ENCODE peak calls at places on chromosomes 5 and 9, in six cellular contexts. Y is bronchial epithelial cell; W is activated T-helper 1 cell treated with anti-CD3 and anti-CD28 coated beads, Interleukin-2, amount 50 U/mL, for 16 hours; E is activated T-helper 9 cell treated with anti-CD3 and anti-CD28 coated beads, Interleukin-2, amount 50 U/mL, for 16 hours; K is NB4; P is T-helper 1 cell. Q is an unnamed sample.

GRCh38 chr9:4547016-4547415 is 56.7 kb downstream of the SLC1A1 start:
- DNase-seq in Y (peak), W (no peak), E (no peak), K (no peak), P (no peak), Q (no peak)

GRCh38 chr5:148776780-148777179 is 49.6 kb upstream of the ADRB2 start:
- DNase-seq in Y (peak), W (no peak), E (peak), K (peak), P (no peak), Q (no peak)

GRCh38 chr9:19938990-19939736 is 150.3 kb upstream of the SLC24A2 start:
- DNase-seq in Y (peak), W (no peak), E (no peak), K (no peak), P (no peak), Q (no peak)

GRCh38 chr5:160548949-160549665 is 127.5 kb downstream of the PTTG1 start:
- DNase-seq in Y (peak), W (no peak), E (no peak), K (no peak), P (no peak), Q (no peak)

GRCh38 chr9:3526903-3527652 is 1.3 kb upstream of the RFX3 start:
- DNase-seq in Y (no peak), W (no peak), E (no peak), K (peak), P (no peak), Q (no peak)

GRCh38 chr5:160923927-160924705 is 72.1 kb upstream of the ATP10B start:
- DNase-seq in Y (peak), W (no peak), E (no peak), K (no peak), P (no peak), Q (no peak)

GRCh38 chr9:70405808-70406445 is 8.5 kb downstream of the KLF9 start:
- DNase-seq in Y (no peak), W (no peak), E (no peak), K (no peak), P (no peak), Q (no peak)

GRCh38 chr9:114638441-114638840 is 19.2 kb downstream of the TEX53 start:
- DNase-seq in Y (no peak), W (no peak), E (no peak), K (no peak), P (no peak), Q (no peak)

GRCh38 chr5:54986269-54986654 is 869 bp upstream of the ESM1 start:
- DNase-seq in Y (no peak), W (no peak), E (no peak), K (no peak), P (no peak), Q (no peak)

GRCh38 chr5:110150199-110150598 is 460.5 kb downstream of the MAN2A1 start:
- DNase-seq in Y (peak), W (no peak), E (no peak), K (no peak), P (no peak), Q (no peak)

GRCh38 chr5:56346044-56346710 is 113.0 kb upstream of the ANKRD55 start:
- DNase-seq in Y (no peak), W (no peak), E (no peak), K (no peak), P (no peak), Q (no peak)

GRCh38 chr9:134494273-134494815 is 147.3 kb upstream of the COL5A1 start:
- DNase-seq in Y (no peak), W (no peak), E (no peak), K (no peak), P (no peak), Q (no peak)

GRCh38 chr9:977361-978116 is 1.1 kb downstream of the DMRT3 start:
- DNase-seq in Y (no peak), W (no peak), E (no peak), K (no peak), P (no peak), Q (no peak)

GRCh38 chr5:54656261-54656728 is 138.7 kb downstream of the SNX18 start:
- DNase-seq in Y (no peak), W (no peak), E (no peak), K (no peak), P (no peak), Q (no peak)

GRCh38 chr9:22238809-22239684 is 207.6 kb upstream of the DMRTA1 start:
- DNase-seq in Y (peak), W (no peak), E (no peak), K (no peak), P (no peak), Q (no peak)

Q was measured in central memory CD8-positive, alpha-beta T cell.